ENCODE peak calls at places on chromosomes 2 and 18, in nine cellular contexts. I, V, E, A, F, H, G, T and R are unnamed samples.

GRCh38 chr2:23549051-23549450 is 164.1 kb downstream of the KLHL29 start:
- DNase-seq in I (no peak), V (no peak), E (no peak), A (no peak), F (no peak), H (no peak), G (no peak), T (no peak), R (no peak)

GRCh38 chr2:98376301-98376945 is 30.2 kb downstream of the CNGA3 start:
- DNase-seq in I (no peak), V (no peak), E (no peak), A (no peak), F (no peak), H (no peak), G (no peak), T (no peak), R (no peak)

GRCh38 chr18:48441405-48441881 is 32.3 kb upstream of the ZBTB7C start:
- DNase-seq in I (no peak), V (no peak), E (peak; percentile 59), A (no peak), F (no peak), H (no peak), G (peak; percentile 89), T (no peak), R (peak; percentile 71)

GRCh38 chr2:67880291-67880761 is 182.5 kb downstream of the C1D start:
- DNase-seq in I (no peak), V (peak; percentile 33), E (peak; percentile 5), A (no peak), F (no peak), H (no peak), G (peak; percentile 64), T (no peak), R (no peak)

GRCh38 chr2:200968162-200968561 is 4.7 kb upstream of the ORC2 start:
- DNase-seq in I (peak; percentile 32), V (no peak), E (no peak), A (no peak), F (no peak), H (no peak), G (no peak), T (no peak), R (no peak)

GRCh38 chr2:80020061-80020460 is 284.5 kb downstream of the LRRTM1 start:
- DNase-seq in I (no peak), V (no peak), E (no peak), A (no peak), F (no peak), H (no peak), G (no peak), T (no peak), R (no peak)

GRCh38 chr18:10025756-10026290 is 112.0 kb downstream of the VAPA start:
- DNase-seq in I (no peak), V (no peak), E (peak; percentile 29), A (no peak), F (no peak), H (no peak), G (peak; percentile 88), T (no peak), R (peak; percentile 84)

GRCh38 chr2:212114489-212114888 is 424.1 kb downstream of the ERBB4 start:
- DNase-seq in I (no peak), V (no peak), E (no peak), A (no peak), F (no peak), H (no peak), G (no peak), T (no peak), R (no peak)

GRCh38 chr2:11566383-11566782 is 32.5 kb downstream of the GREB1 start:
- DNase-seq in I (no peak), V (no peak), E (no peak), A (peak; percentile 48), F (no peak), H (no peak), G (no peak), T (no peak), R (no peak)

GRCh38 chr2:11753886-11754704 is 7.7 kb downstream of the LPIN1 start:
- DNase-seq in I (peak; percentile 37), V (peak; percentile 27), E (peak; percentile 65), A (no peak), F (no peak), H (peak; percentile 67), G (no peak), T (no peak), R (no peak)

GRCh38 chr2:167140330-167140729 is 252.1 kb downstream of the XIRP2 start:
- DNase-seq in I (no peak), V (no peak), E (no peak), A (no peak), F (no peak), H (no peak), G (no peak), T (no peak), R (no peak)

GRCh38 chr18:13501896-13502295 is 224.5 kb downstream of the FAM210A start:
- DNase-seq in I (no peak), V (no peak), E (no peak), A (no peak), F (no peak), H (peak; percentile 38), G (no peak), T (no peak), R (no peak)

GRCh38 chr2:136765736-136766323 is 485 bp downstream of the THSD7B start:
- DNase-seq in I (no peak), V (no peak), E (no peak), A (peak; percentile 61), F (no peak), H (peak; percentile 4), G (no peak), T (no peak), R (no peak)

GRCh38 chr2:136764397-136765255 is 719 bp upstream of the THSD7B start:
- DNase-seq in I (no peak), V (no peak), E (no peak), A (peak; percentile 64), F (no peak), H (peak; percentile 3), G (no peak), T (no peak), R (no peak)

GRCh38 chr2:136767030-136767429 is 1.7 kb downstream of the THSD7B start:
- DNase-seq in I (no peak), V (no peak), E (no peak), A (no peak), F (no peak), H (no peak), G (no peak), T (no peak), R (no peak)

GRCh38 chr2:136770384-136770783 is 5.0 kb downstream of the THSD7B start:
- DNase-seq in I (no peak), V (no peak), E (no peak), A (no peak), F (no peak), H (no peak), G (no peak), T (no peak), R (no peak)

DNA sequence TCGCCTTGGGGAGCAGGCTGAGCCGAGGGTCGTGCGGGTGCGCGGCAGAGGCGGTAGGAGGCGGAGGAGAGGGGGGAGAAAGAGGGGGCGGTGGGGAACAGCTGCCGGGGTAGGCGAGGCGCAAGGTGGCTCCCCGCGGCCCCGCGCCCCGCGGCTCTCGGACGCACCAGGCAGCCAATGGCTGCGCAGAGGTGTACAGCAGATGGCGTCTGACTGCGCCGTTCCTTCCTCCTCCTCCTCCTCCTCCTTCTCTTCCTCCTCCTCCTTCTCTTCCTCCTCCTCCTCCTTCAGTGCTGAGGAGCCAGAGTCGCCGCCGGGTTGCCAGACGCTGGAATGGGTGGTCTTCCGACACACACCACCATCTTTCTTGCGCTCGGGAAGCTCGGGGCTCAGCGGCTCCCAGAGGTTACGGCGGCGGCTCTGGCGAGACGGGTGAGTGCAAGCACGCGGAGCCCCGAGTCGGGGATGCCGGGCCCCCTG is at the start of gene THSD7B:
- DNase-seq in I (no peak), V (no peak), E (no peak), A (peak; percentile 47), F (no peak), H (peak; percentile 8), G (no peak), T (no peak), R (no peak)
- H3K4me3 ChIP-seq in I (peak within 1 kb of the TSS; percentile 39), V (peak within 1 kb of the TSS; percentile 29), E (no peak within 1 kb of the TSS), A (peak within 1 kb of the TSS; percentile 28), F (no peak within 1 kb of the TSS), H (peak within 1 kb of the TSS; percentile 31), G (peak within 1 kb of the TSS; percentile 74), T (no peak within 1 kb of the TSS), R (peak within 1 kb of the TSS; percentile 58)

DNA sequence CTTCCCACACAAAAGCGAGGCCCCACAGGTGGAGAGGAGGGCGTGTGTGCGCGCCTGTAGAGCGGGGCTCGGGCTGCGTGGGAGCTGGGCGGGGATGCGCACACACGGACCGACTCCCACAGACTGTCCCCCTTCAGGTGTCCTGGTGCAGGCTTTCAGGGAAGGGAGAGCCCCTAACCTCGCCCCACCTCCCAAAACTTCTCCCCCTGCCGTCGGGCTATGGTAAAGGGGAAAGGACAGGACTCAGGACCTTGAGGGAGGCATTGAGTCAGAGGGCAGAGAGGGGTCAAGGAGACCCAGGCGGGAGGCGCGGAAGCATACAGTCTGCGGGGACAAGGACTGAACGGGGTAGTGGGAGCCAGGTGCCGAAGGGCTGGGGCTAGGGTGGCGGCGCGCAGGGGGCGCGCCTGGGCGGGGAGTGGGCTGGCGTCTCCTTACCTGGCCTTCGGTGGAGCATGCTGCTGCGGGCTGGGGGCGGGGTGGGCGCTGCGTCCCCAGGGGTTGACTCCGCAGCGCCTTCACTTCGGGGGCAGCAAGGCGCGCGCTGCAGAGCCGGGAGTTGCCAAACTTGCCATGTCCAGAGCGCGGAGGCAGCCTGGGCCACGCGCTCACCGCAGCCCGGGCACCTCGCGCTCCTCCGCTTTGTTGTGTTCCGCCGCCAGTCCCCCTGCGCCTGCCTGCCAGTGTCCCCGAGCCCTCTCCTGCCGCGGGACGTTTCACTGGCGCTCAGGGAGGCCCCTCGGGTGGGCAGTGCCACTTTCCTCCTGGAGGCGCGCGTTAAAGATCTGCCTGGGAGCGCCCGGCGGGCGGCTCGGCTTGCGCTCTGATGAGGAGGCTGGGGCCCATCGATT is 302.0 kb downstream of the NCKAP5 start:
- DNase-seq in I (peak; percentile 64), V (no peak), E (no peak), A (no peak), F (no peak), H (peak; percentile 3), G (no peak), T (no peak), R (no peak)
- TF ChIP-seq CTCF in I (peak; percentile 21), V (peak; percentile 25), E (peak; percentile 14), A (peak; percentile 5), F (peak; percentile 17), H (no peak), G (no peak), T (peak; percentile 49), R (no peak)

GRCh38 chr2:241500016-241500415 is 8.4 kb downstream of the STK25 start:
- DNase-seq in I (no peak), V (no peak), E (no peak), A (no peak), F (no peak), H (no peak), G (no peak), T (no peak), R (no peak)
- H3K4me3 ChIP-seq in I (no peak overlapping the region), V (no peak overlapping the region), E (no peak overlapping the region), A (no peak overlapping the region), F (no peak overlapping the region), H (no peak overlapping the region), G (no peak overlapping the region), T (no peak overlapping the region), R (no peak overlapping the region)

DNA sequence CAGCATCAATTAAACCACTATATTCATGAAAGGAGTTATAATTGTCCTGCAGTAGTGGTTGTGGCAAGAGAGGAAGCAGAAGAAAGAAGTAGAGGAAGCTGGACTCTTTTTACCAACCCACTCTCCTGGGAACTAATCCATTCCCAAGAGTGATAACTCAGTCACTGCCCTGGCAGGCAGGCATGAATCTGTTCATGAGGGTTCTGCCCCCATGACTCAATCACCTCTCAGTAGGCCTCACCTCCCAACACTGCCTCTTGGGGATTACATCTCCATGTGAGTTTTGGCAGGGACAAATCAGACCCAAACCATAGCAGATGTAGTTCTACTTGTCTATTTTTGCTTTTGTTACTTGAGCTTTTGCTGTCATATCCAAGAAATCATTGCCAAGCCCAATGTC is 232.7 kb upstream of the MAP2 start:
- DNase-seq in I (no peak), V (no peak), E (no peak), A (no peak), F (no peak), H (no peak), G (no peak), T (no peak), R (no peak)
- TF ChIP-seq CTCF in I (no peak), V (no peak), E (no peak), A (no peak), F (no peak), H (no peak), G (no peak), T (no peak), R (no peak)